ENCODE peak calls at places on chromosome 10, in five cellular contexts. Q, K, M, W and R are unnamed samples.

GRCh38 chr10:1448252-1448901 is 288.9 kb downstream of the ADARB2 start:
- DNase-seq in Q (no peak), K (no peak), M (no peak), W (no peak), R (no peak)

GRCh38 chr10:74282853-74283205 is 131.8 kb downstream of the ADK start:
- DNase-seq in Q (no peak), K (no peak), M (peak; percentile 56), W (peak; percentile 62), R (no peak)

GRCh38 chr10:117609095-117609821 is 66.7 kb downstream of the EMX2 start:
- DNase-seq in Q (no peak), K (no peak), M (peak; percentile 70), W (peak; percentile 2), R (no peak)

GRCh38 chr10:117537436-117537903 is 5.1 kb upstream of the EMX2 start:
- DNase-seq in Q (peak; percentile 64), K (peak; percentile 52), M (no peak), W (no peak), R (peak; percentile 83)

GRCh38 chr10:122149138-122149606 is 121.9 kb upstream of the BTBD16 start:
- DNase-seq in Q (no peak), K (no peak), M (no peak), W (peak; percentile 33), R (no peak)

GRCh38 chr10:70348228-70348850 is 34.1 kb downstream of the LRRC20 start:
- DNase-seq in Q (no peak), K (peak; percentile 94), M (peak; percentile 32), W (no peak), R (peak; percentile 56)

GRCh38 chr10:69766161-69766910 is 35.4 kb upstream of the COL13A1 start:
- DNase-seq in Q (no peak), K (no peak), M (no peak), W (no peak), R (no peak)

GRCh38 chr10:87721781-87722180 is 62.1 kb downstream of the PAPSS2 start:
- DNase-seq in Q (no peak), K (no peak), M (no peak), W (no peak), R (no peak)

GRCh38 chr10:63675171-63675570 is 154.0 kb downstream of the REEP3 start:
- DNase-seq in Q (no peak), K (no peak), M (no peak), W (peak; percentile 62), R (no peak)

GRCh38 chr10:84605802-84606201 is 277.4 kb downstream of the CCSER2 start:
- DNase-seq in Q (no peak), K (no peak), M (peak; percentile 33), W (no peak), R (no peak)

GRCh38 chr10:112307631-112308502 is 24.7 kb downstream of the TECTB start:
- DNase-seq in Q (peak; percentile 44), K (peak; percentile 91), M (peak; percentile 38), W (peak; percentile 43), R (peak; percentile 73)

GRCh38 chr10:104128214-104128613 is 6.2 kb downstream of the SFR1 start:
- DNase-seq in Q (no peak), K (no peak), M (peak; percentile 56), W (peak; percentile 41), R (no peak)

GRCh38 chr10:120940299-120940900 is 89.2 kb downstream of the WDR11 start:
- DNase-seq in Q (no peak), K (no peak), M (no peak), W (no peak), R (peak; percentile 36)

GRCh38 chr10:43596546-43596945 is 9.7 kb upstream of the ZNF485 start:
- DNase-seq in Q (no peak), K (peak; percentile 20), M (no peak), W (no peak), R (no peak)

GRCh38 chr10:45518741-45519140 is 144.7 kb downstream of the ALOX5 start:
- DNase-seq in Q (no peak), K (no peak), M (no peak), W (no peak), R (no peak)

GRCh38 chr10:14247650-14248258 is 83.0 kb downstream of the FRMD4A start:
- DNase-seq in Q (no peak), K (no peak), M (no peak), W (no peak), R (no peak)

GRCh38 chr10:15209827-15210509 is 41.5 kb upstream of the NMT2 start:
- DNase-seq in Q (peak; percentile 63), K (peak; percentile 88), M (peak; percentile 34), W (peak; percentile 74), R (peak; percentile 89)

GRCh38 chr10:99630439-99630838 is 10.2 kb upstream of the SLC25A28 start:
- DNase-seq in Q (no peak), K (peak; percentile 79), M (peak; percentile 63), W (peak; percentile 64), R (peak; percentile 14)

GRCh38 chr10:28179490-28180099 is 123.3 kb downstream of the MPP7 start:
- DNase-seq in Q (peak; percentile 50), K (peak; percentile 79), M (peak; percentile 26), W (peak; percentile 62), R (peak; percentile 74)

GRCh38 chr10:101293007-101293723 is 60.8 kb upstream of the BTRC start:
- DNase-seq in Q (no peak), K (no peak), M (no peak), W (no peak), R (peak; percentile 53)

GRCh38 chr10:114526112-114526496 is 121.8 kb upstream of the AFAP1L2 start:
- DNase-seq in Q (no peak), K (peak; percentile 66), M (no peak), W (peak; percentile 16), R (no peak)

GRCh38 chr10:84225424-84226173 is at the start of gene LRIT2:
- DNase-seq in Q (no peak), K (no peak), M (no peak), W (no peak), R (no peak)

GRCh38 chr10:126247454-126247975 is 140.8 kb downstream of the ADAM12 start:
- DNase-seq in Q (no peak), K (no peak), M (peak; percentile 76), W (peak; percentile 100), R (no peak)

GRCh38 chr10:122264442-122264841 is 6.7 kb upstream of the BTBD16 start:
- DNase-seq in Q (no peak), K (no peak), M (no peak), W (peak; percentile 50), R (no peak)

GRCh38 chr10:2980791-2981360 is 86.5 kb upstream of the PFKP start:
- DNase-seq in Q (no peak), K (no peak), M (peak; percentile 70), W (peak; percentile 76), R (no peak)

GRCh38 chr10:6280291-6280690 is 77.6 kb downstream of the PFKFB3 start:
- DNase-seq in Q (no peak), K (no peak), M (no peak), W (no peak), R (no peak)

GRCh38 chr10:4527281-4527960 is 298.6 kb upstream of the AKR1E2 start:
- DNase-seq in Q (no peak), K (no peak), M (peak; percentile 75), W (peak; percentile 41), R (no peak)

GRCh38 chr10:100656479-100656878 is 88.9 kb upstream of the PAX2 start:
- DNase-seq in Q (no peak), K (no peak), M (peak; percentile 68), W (no peak), R (peak; percentile 72)

GRCh38 chr10:34254596-34254995 is 560.5 kb downstream of the PARD3 start:
- DNase-seq in Q (no peak), K (no peak), M (peak; percentile 94), W (peak; percentile 48), R (no peak)

GRCh38 chr10:79142522-79143309 is 74.0 kb downstream of the ZMIZ1 start:
- DNase-seq in Q (no peak), K (peak; percentile 51), M (no peak), W (no peak), R (no peak)
- H3K4me1 ChIP-seq in Q (peaks cover 26% of the 10 kb centered on the region), K (peaks cover 19% of the 10 kb centered on the region), M (peaks cover 16% of the 10 kb centered on the region), W (peaks cover 60% of the 10 kb centered on the region), R (peaks cover 39% of the 10 kb centered on the region)

GRCh38 chr10:110850990-110851389 is 20.7 kb upstream of the PDCD4 start:
- DNase-seq in Q (no peak), K (no peak), M (peak; percentile 84), W (no peak), R (no peak)
- H3K9ac ChIP-seq in Q (no peak overlapping the region), K (no peak overlapping the region), M (peak overlapping the region; percentile 56), W (no peak overlapping the region), R (no peak overlapping the region)

DNA sequence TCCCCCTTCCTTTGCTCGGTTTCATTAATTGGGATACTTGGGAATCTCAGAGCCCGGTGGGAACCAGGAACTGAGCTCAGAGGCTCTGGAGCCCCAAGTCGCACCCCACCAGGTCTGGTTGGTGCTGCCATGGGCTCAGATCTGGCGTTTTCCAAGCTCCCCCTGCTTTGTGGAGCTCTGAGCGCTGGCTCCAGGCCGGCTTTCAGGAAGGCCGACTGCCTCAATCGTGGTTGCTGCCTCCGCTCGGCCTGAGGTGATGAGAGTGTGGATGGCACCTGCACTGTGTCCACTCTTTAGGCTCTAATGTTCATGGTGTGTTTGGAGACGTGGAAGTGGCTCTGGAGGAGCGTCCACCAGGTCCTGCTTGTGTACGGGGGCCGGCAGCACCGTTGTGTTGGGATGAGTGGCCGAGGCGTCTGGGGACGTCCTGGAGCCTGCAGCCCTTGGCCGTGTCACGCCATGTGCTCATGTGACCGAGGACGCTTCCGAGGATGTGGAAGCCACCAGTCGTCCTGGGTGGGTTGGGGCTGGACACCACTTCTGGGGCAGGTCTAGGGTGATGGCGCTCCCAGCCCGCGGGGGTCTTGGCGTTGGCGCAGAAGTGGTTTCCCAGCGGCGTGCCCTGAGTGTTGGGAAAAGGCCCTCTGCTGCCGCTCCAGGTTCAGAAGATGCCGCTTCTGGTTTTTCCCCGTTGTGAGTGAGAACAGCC is 8.2 kb downstream of the INPP5A start:
- DNase-seq in Q (no peak), K (no peak), M (no peak), W (no peak), R (no peak)
- H3K4me1 ChIP-seq in Q (peaks cover 1% of the 10 kb centered on the region), K (peaks cover 17% of the 10 kb centered on the region), M (no peaks in the 10 kb centered on the region), W (peaks cover 2% of the 10 kb centered on the region), R (peaks cover 4% of the 10 kb centered on the region)

DNA sequence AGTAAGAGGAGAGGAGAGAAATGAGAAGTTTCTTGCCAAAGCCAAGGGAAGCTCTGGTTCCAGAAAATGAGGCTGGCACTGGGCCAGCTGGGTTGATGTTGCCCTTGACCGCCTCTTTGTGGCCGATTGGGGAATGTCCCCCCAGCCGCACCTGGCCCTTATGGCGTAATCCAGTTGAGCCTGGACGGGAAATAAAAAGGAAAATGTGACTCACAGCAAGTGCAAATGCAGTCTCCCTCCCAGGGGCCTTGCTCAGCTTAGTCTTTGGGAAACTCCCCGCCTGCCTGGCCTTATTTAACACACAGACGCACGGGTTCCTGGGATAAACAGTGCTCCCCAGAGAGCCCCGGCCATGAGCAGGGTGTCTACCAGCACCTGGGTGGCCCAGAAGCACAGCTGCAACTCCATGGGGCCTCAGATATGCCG is 174.8 kb downstream of the KIAA1217 start:
- DNase-seq in Q (no peak), K (peak; percentile 41), M (peak; percentile 98), W (peak; percentile 98), R (peak; percentile 26)
- H3K9ac ChIP-seq in Q (no peak overlapping the region), K (no peak overlapping the region), M (peak overlapping the region; percentile 91), W (no peak overlapping the region), R (no peak overlapping the region)

DNA sequence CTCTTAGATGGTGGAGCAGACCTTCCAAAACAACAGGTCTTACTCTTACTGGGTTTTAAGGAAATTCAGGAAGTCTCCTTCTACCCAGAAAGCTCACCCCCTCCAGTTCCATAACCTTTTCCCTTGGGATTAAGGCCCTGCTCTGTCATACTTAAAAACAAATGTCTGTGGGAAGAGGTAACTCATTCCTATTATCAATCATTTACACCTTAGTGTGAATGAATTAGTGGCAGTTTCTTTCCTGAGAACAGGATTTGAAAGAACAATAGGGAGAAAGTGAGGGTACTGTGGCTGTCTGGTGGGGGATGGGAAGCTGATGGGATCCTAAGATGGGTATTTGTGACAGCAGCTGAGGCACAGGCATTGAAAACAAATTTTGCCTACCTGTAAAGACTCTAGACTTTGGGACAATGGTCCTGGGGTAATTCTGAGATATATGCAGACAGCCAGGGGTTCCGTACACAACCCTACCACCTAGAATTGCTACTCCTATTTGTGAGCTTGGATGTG is 22.2 kb upstream of the PDLIM1 start:
- DNase-seq in Q (no peak), K (no peak), M (no peak), W (no peak), R (peak; percentile 19)
- H3K4me1 ChIP-seq in Q (peaks cover 2% of the 10 kb centered on the region), K (no peaks in the 10 kb centered on the region), M (peaks cover 10% of the 10 kb centered on the region), W (peaks cover 11% of the 10 kb centered on the region), R (peaks cover 29% of the 10 kb centered on the region)